ENCODE peak calls at places on chromosomes 2 and 18, in four cellular contexts. C, M, B and X are unnamed samples.

GRCh38 chr2:182072861-182073260 is 87.2 kb downstream of the PPP1R1C start:
- DNase-seq in M (no peak), C (no peak), B (no peak), X (no peak)

GRCh38 chr2:183229386-183229785 is 105.1 kb downstream of the NUP35 start:
- DNase-seq in C (no peak), M (peak), B (no peak), X (no peak)

GRCh38 chr2:209334188-209335017 is 89.4 kb upstream of the MAP2 start:
- DNase-seq in B (peak), M (peak), C (peak), X (peak)

GRCh38 chr18:26470011-26470637 is 78.2 kb downstream of the KCTD1 start:
- DNase-seq in C (no peak), B (no peak), M (peak), X (no peak)

GRCh38 chr18:23283933-23284430 is 148.7 kb downstream of the CABLES1 start:
- DNase-seq in M (peak), B (no peak), C (peak), X (no peak)

GRCh38 chr2:12959935-12960334 is 243.2 kb downstream of the TRIB2 start:
- DNase-seq in B (no peak), M (no peak), C (no peak), X (no peak)

GRCh38 chr2:183093857-183094657 is 15.5 kb downstream of the DUSP19 start:
- DNase-seq in B (no peak), C (no peak), M (peak), X (no peak)

GRCh38 chr18:2948038-2948437 is 64.9 kb downstream of the LPIN2 start:
- DNase-seq in M (peak), B (no peak), C (peak), X (no peak)

GRCh38 chr2:111219285-111219684 is 98.6 kb downstream of the BCL2L11 start:
- DNase-seq in B (no peak), M (peak), C (no peak), X (no peak)

GRCh38 chr18:27605107-27605834 is 420.2 kb upstream of the CHST9 start:
- DNase-seq in M (peak), B (peak), C (peak), X (peak)

GRCh38 chr2:58427572-58428285 is 186.6 kb upstream of the FANCL start:
- DNase-seq in M (peak), B (peak), C (no peak), X (no peak)

GRCh38 chr2:8376603-8377423 is 305.0 kb upstream of the ID2 start:
- DNase-seq in B (no peak), M (no peak), C (no peak), X (no peak)

GRCh38 chr2:222504714-222505113 is 80.4 kb downstream of the SGPP2 start:
- DNase-seq in C (no peak), B (no peak), M (no peak), X (no peak)

GRCh38 chr2:204881519-204882111 is 336.3 kb downstream of the PARD3B start:
- DNase-seq in M (no peak), C (no peak), B (no peak), X (no peak)

GRCh38 chr2:15957881-15958713 is 17.7 kb downstream of the MYCN start:
- DNase-seq in B (no peak), M (no peak), C (no peak), X (no peak)

DNA sequence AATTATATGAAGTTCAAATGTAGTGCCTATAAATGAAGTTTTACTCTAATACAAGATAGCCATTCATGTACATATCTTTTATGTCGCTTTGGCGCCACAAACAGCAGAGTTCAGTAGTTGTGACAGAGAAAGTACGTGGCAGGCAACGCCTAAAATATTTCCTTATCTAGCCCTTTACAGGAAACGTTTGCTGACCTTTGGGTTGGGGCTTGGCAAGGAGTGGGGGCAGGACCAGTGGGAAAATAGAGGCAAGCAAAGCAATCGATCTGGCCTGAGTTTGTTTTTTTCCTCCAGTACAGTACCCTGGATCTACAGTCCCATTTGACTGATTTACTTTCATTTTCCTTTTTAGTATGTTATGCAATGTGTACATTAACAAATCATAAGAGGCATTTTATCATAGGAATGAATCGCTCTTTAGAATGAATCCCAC is 13.1 kb downstream of the CCDC68 start:
- DNase-seq in B (no peak), M (peak), C (peak), X (peak)
- TF ChIP-seq POLR2A in B (no peak), M (no peak), C (no peak), X (no peak)

DNA sequence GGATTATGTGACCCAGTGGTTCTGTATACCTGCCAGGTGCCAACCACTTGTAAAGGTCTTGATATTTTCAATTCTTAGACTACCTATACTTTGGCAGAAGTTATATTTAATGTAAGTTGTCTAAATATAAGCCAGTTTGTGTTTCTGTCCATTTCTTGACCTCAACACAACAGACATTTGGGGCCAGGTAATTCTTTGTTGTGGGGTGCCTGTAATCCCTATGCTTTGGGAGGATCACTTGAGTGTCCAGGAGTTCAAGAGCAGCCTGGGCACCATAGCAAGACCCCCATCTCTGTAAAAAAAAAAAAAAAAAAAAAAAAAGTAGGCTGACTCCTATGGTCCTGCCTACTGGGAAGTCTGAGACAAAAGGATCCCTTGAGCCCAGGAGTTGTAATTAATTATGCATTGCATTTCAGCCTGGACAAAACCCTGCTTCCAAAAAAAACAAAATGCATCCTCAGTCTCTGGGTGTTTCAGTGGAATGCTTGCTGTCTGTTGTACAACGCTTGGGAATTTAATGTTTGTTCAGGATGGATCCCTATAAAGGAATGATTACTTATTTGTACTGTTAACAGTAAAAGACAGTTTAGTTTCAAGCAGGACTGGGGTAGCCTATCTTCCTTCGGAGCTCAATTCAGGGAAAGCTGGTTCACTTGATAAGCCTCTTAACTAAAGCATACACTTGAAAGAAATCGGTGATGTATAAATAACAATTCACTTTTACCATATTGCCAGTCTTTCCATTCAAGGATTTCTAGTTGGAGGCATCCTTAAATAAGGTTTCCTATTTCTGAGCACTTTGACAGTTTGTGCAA is 3.4 kb downstream of the RPS27A start:
- DNase-seq in M (no peak), B (no peak), C (no peak), X (no peak)
- H3K4me3 ChIP-seq in M (no peak), B (no peak), C (no peak), X (no peak)

GRCh38 chr2:9663008-9663879 is 32.4 kb upstream of the YWHAQ start:
- DNase-seq in B (no peak), M (no peak), C (no peak), X (no peak)

GRCh38 chr2:9667826-9668225 is 37.0 kb upstream of the YWHAQ start:
- DNase-seq in C (no peak), B (no peak), M (no peak), X (no peak)

GRCh38 chr2:9666306-9666705 is 35.5 kb upstream of the YWHAQ start:
- DNase-seq in M (peak), C (no peak), B (no peak), X (no peak)

GRCh38 chr2:9664365-9664764 is 33.6 kb upstream of the YWHAQ start:
- DNase-seq in B (no peak), C (no peak), M (no peak), X (no peak)

DNA sequence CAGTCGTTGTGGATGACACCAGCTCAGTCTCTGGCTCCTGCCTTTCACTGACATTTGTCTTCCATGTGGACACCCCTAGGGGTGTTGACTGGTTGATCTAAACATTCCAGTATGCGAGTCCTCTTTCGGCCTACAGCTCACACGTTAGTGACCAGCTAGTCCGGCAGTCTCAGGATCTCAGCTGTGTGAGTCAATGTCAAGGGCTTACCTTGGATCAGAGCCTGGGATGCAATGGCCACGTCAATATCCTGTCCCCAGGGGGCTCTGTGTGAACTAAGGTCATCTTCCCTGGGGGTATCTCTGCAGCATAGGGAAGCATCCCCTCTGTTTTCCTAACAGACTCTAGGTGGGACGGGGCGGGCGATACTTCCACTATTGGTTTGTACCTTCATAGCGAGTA is 35.1 kb upstream of the YWHAQ start:
- DNase-seq in M (peak), C (no peak), B (no peak), X (no peak)
- H3K27ac ChIP-seq in M (peak), C (no peak), B (no peak), X (no peak)

GRCh38 chr18:12659904-12660605 is 2.1 kb upstream of the SPIRE1 start:
- DNase-seq in B (peak), C (peak), M (peak), X (peak)

GRCh38 chr18:12656671-12657047 is 1.2 kb downstream of the SPIRE1 start:
- DNase-seq in B (no peak), M (peak), C (no peak), X (no peak)

GRCh38 chr18:12657048-12657848 is 659 bp downstream of the SPIRE1 start:
- DNase-seq in B (peak), C (no peak), M (peak), X (peak)

GRCh38 chr18:12654971-12655370 is 2.9 kb downstream of the SPIRE1 start:
- DNase-seq in M (no peak), C (no peak), B (no peak), X (no peak)

DNA sequence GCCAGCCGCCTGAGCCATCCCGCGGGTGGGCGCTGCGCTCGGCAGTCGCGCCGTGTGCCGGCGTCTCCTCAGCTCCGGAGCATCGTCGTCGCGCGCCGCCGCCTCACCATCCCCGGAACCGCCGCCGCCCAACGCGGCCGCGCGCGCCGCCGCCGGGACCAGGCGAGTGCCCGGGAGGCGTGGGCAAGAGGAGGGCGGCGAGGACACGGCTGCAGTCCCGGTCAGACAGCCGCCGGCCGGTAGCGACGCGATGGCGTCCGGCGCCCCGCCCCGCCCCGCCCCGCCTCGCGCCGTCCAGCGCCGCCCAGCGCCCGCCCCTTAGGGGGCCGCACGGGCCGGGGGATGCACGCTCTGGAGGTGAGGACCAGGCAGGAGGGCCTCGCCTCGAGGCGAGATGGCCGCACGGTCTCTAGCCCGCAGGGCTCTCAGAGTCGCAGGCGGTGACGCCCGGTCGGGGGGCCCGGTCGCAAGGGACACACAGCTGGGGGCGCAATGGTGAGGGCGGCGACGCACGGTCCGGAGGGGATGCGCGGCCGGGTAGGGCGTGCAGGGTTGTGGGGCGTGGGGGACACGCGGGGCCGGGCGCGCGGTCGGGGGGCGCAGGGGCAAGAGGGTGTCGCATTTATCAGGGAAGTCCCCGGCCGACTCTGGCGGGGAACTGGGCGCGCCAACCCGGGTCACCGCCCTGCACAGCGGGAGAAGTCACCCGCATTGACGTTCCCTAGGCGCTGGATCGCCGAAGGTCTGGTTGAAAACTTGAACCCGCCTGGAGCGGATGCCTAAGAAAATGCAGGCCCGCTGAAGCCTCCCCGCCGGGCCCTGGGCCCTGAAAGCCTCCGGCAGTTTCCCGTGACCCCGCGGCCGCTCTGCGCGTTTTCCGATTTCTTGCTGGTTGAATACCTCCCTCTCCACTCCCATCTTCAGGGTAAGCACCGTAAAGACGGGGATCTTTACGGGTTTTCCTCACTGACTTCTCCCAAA is at the start of gene SPIRE1:
- DNase-seq in M (peak), C (no peak), B (peak), X (peak)
- TF ChIP-seq POLR2A in M (no peak), C (peak), B (peak), X (peak)